ENCODE peak calls at places on chromosomes 7 and 10, in four cellular contexts. O is uterus, D is mammary epithelial cell, W is cardiac muscle cell. T is an unnamed sample. For H3K9me3, the result is how much of the 10 kb centered on the place peaks cover.

GRCh38 chr7:27149817-27150567 is 2.4 kb downstream of the HOXA3 start:
- DNase-seq in W (no peak), D (no peak), O (peak), T (no peak)

GRCh38 chr10:24008164-24009066 is 200.5 kb upstream of the KIAA1217 start:
- DNase-seq in O (no peak), D (peak), W (peak), T (peak)

GRCh38 chr10:100085596-100085995 is 3.9 kb upstream of the CPN1 start:
- DNase-seq in D (no peak), O (no peak), W (no peak), T (no peak)

GRCh38 chr10:84138478-84139125 is 707 bp upstream of the GHITM start:
- DNase-seq in D (no peak), O (no peak), W (no peak), T (peak)

GRCh38 chr7:80785961-80786360 is 132.9 kb downstream of the SEMA3C start:
- DNase-seq in O (no peak), W (no peak), D (no peak), T (no peak)

GRCh38 chr10:5873515-5873995 is 16.1 kb downstream of the ANKRD16 start:
- DNase-seq in W (peak), D (peak), O (peak), T (peak)

GRCh38 chr10:132836832-132837540 is 51.0 kb upstream of the NKX6-2 start:
- DNase-seq in W (peak), D (peak), O (peak), T (no peak)

GRCh38 chr7:7565746-7566650 is 686 bp upstream of the MIOS start:
- DNase-seq in O (no peak), W (no peak), D (peak), T (no peak)

GRCh38 chr10:29689001-29689400 is 54.2 kb upstream of the SVIL start:
- DNase-seq in O (no peak), W (no peak), D (peak), T (no peak)

GRCh38 chr10:12806228-12807095 is 195.1 kb downstream of the CCDC3 start:
- DNase-seq in O (no peak), D (no peak), W (no peak), T (no peak)

GRCh38 chr10:126705951-126706565 is 35.6 kb upstream of the C10orf90 start:
- DNase-seq in W (no peak), D (no peak), O (no peak), T (peak)

GRCh38 chr10:6204341-6205191 is 1.8 kb downstream of the PFKFB3 start:
- DNase-seq in D (peak), O (peak), W (no peak), T (peak)

GRCh38 chr10:116056445-116057293 is 216.3 kb downstream of the GFRA1 start:
- DNase-seq in D (no peak), O (peak), W (no peak), T (no peak)

GRCh38 chr7:83465643-83466042 is 183.3 kb downstream of the SEMA3E start:
- DNase-seq in O (no peak), W (no peak), D (no peak), T (no peak)

GRCh38 chr7:29370531-29371314 is 176.1 kb downstream of the CHN2 start:
- DNase-seq in D (peak), W (peak), O (no peak), T (no peak)

GRCh38 chr10:3723706-3724225 is 61.2 kb downstream of the KLF6 start:
- DNase-seq in O (no peak), W (no peak), D (no peak), T (no peak)

GRCh38 chr7:79452032-79452494 is 1.4 kb downstream of the MAGI2 start:
- DNase-seq in D (peak), W (peak), O (peak), T (peak)

GRCh38 chr7:7208524-7208923 is 26.2 kb downstream of the C1GALT1 start:
- DNase-seq in D (no peak), O (no peak), W (no peak), T (no peak)

GRCh38 chr7:26279405-26279804 is 12.3 kb upstream of the SNX10 start:
- DNase-seq in O (no peak), D (no peak), W (no peak), T (no peak)

GRCh38 chr10:93126484-93127052 is 52.9 kb downstream of the CYP26A1 start:
- DNase-seq in W (no peak), D (no peak), O (no peak), T (no peak)

GRCh38 chr10:108787932-108788331 is 1135.4 kb downstream of the XPNPEP1 start:
- DNase-seq in O (no peak), D (no peak), W (no peak), T (no peak)
- H3K9me3 ChIP-seq in O (under half), D (under half), W (under half), T (under half)

GRCh38 chr7:127437772-127438330 is 45.3 kb upstream of the ZNF800 start:
- DNase-seq in O (no peak), D (peak), W (no peak), T (no peak)
- H3K4me3 ChIP-seq in O (no peak), D (no peak), W (no peak), T (no peak)

GRCh38 chr10:103695584-103696005 is 159.8 kb downstream of the SH3PXD2A start:
- DNase-seq in O (no peak), D (no peak), W (no peak), T (no peak)
- H3K27ac ChIP-seq in O (peak), D (no peak), W (no peak), T (peak)

DNA sequence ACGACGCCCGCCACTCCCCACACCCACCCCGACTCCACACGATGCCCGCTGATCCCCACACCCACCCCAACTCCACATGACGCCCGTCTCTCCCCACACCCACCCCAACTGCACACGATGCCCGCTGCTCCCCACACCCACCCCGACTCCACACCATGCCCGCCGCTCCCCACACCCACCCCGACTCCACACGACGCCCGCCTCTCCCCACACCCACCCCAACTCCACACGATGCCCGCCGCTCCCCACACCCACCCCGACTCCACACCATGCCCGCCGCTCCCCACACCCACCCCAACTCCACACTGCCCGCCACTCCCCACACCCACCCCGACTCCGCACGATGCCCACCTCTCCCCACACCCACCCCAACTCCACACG is 317.0 kb downstream of the DNAJB6 start:
- DNase-seq in W (no peak), O (no peak), D (no peak), T (no peak)
- H3K9me3 ChIP-seq in W (under half), O (under half), D (under half), T (under half)